ENCODE peak calls at places on chromosomes 4 and X, in ten cellular contexts. M is HT-29; G is NCI-H1092; B is naive thymus-derived CD8-positive, alpha-beta T cell; V is Ammon's horn; A is head of caudate nucleus; Q is anterior cingulate cortex; U is RPMI7951; J is cardiac muscle cell; Y is islet precursor cell. N is an unnamed sample.

GRCh38 chr4:109462802-109463201 is 29.2 kb downstream of the SEC24B start:
- DNase-seq in M (no peak), G (no peak), B (no peak), V (no peak), A (no peak), Q (no peak), U (peak), J (no peak), Y (no peak), N (no peak)

GRCh38 chr4:130124066-130124465 is 1028.1 kb downstream of the C4orf33 start:
- DNase-seq in M (no peak), G (no peak), B (no peak), V (no peak), A (no peak), Q (no peak), U (no peak), J (no peak), Y (no peak), N (no peak)

GRCh38 chr4:165384608-165385007 is 5.8 kb downstream of the CPE start:
- DNase-seq in M (no peak), G (peak), B (no peak), V (no peak), A (no peak), Q (no peak), U (peak), J (peak), Y (no peak), N (peak)

GRCh38 chr4:151537726-151538125 is 128.8 kb downstream of the FHIP1A start:
- DNase-seq in M (no peak), G (no peak), B (no peak), V (peak), A (peak), Q (no peak), U (no peak), J (peak), Y (no peak), N (no peak)

GRCh38 chr4:123893746-123894095 is 497.1 kb downstream of the SPRY1 start:
- DNase-seq in M (peak), G (no peak), B (no peak), V (no peak), A (no peak), Q (no peak), U (no peak), J (no peak), Y (no peak), N (no peak)

GRCh38 chr4:16196482-16197393 is 29.5 kb downstream of the TAPT1 start:
- DNase-seq in M (peak), G (peak), B (no peak), V (peak), A (peak), Q (no peak), U (peak), J (peak), Y (no peak), N (peak)

GRCh38 chr4:65383589-65384305 is 286.5 kb downstream of the EPHA5 start:
- DNase-seq in M (no peak), G (no peak), B (no peak), V (no peak), A (no peak), Q (no peak), U (peak), J (peak), Y (no peak), N (no peak)

GRCh38 chr4:29596228-29596627 is 1123.9 kb upstream of the PCDH7 start:
- DNase-seq in M (no peak), G (no peak), B (no peak), V (no peak), A (no peak), Q (no peak), U (no peak), J (no peak), Y (no peak), N (no peak)

GRCh38 chr4:8131210-8131609 is 27.4 kb downstream of the ABLIM2 start:
- DNase-seq in M (no peak), G (no peak), B (no peak), V (no peak), A (no peak), Q (no peak), U (no peak), J (no peak), Y (no peak), N (no peak)

GRCh38 chr4:36130641-36131040 is 113.7 kb downstream of the ARAP2 start:
- DNase-seq in M (no peak), G (no peak), B (no peak), V (no peak), A (no peak), Q (no peak), U (no peak), J (no peak), Y (no peak), N (no peak)

GRCh38 chrX:106780259-106780658 is 22.2 kb upstream of the TBC1D8B start:
- DNase-seq in M (no peak), G (no peak), B (no peak), V (no peak), A (no peak), Q (no peak), U (no peak), J (no peak), Y (no peak), N (no peak)

GRCh38 chr4:100008048-100008447 is 58.0 kb upstream of the H2AZ1 start:
- DNase-seq in M (no peak), G (no peak), B (no peak), V (no peak), A (no peak), Q (no peak), U (peak), J (peak), Y (no peak), N (no peak)

GRCh38 chr4:66629927-66630326 is 915.4 kb downstream of the CENPC start:
- DNase-seq in M (no peak), G (no peak), B (no peak), V (no peak), A (no peak), Q (no peak), U (no peak), J (no peak), Y (no peak), N (no peak)